ENCODE peak calls at places on chromosomes 7 and 10, in ten cellular contexts. One of them, this sample, is unnamed.

GRCh38 chr7:129635300-129636029 is 23.9 kb downstream of the NRF1 start:
- DNase-seq in dorsolateral prefrontal cortex: peak
- DNase-seq in body of pancreas: peak
- DNase-seq in A549: peak
- DNase-seq in IMR-90: peak
- DNase-seq in esophagus squamous epithelium: no peak
- DNase-seq in RWPE1: peak
- DNase-seq in PC-3: peak
- DNase-seq in A673: peak
- DNase-seq in coronary artery: no peak
- DNase-seq in this sample: peak

GRCh38 chr7:151136515-151136908 is 31.0 kb downstream of the GBX1 start:
- DNase-seq in dorsolateral prefrontal cortex: no peak
- DNase-seq in body of pancreas: no peak
- DNase-seq in A549: no peak
- DNase-seq in IMR-90: no peak
- DNase-seq in esophagus squamous epithelium: no peak
- DNase-seq in RWPE1: no peak
- DNase-seq in PC-3: no peak
- DNase-seq in A673: no peak
- DNase-seq in coronary artery: no peak
- DNase-seq in this sample: no peak

GRCh38 chr10:1208376-1209311 is 152.5 kb downstream of the WDR37 start:
- DNase-seq in dorsolateral prefrontal cortex: no peak
- DNase-seq in body of pancreas: no peak
- DNase-seq in A549: no peak
- DNase-seq in IMR-90: no peak
- DNase-seq in esophagus squamous epithelium: no peak
- DNase-seq in RWPE1: no peak
- DNase-seq in PC-3: no peak
- DNase-seq in A673: no peak
- DNase-seq in coronary artery: no peak
- DNase-seq in this sample: no peak

GRCh38 chr10:113381906-113382562 is 170.8 kb upstream of the HABP2 start:
- DNase-seq in dorsolateral prefrontal cortex: no peak
- DNase-seq in body of pancreas: no peak
- DNase-seq in A549: no peak
- DNase-seq in IMR-90: peak
- DNase-seq in esophagus squamous epithelium: no peak
- DNase-seq in RWPE1: no peak
- DNase-seq in PC-3: peak
- DNase-seq in A673: peak
- DNase-seq in coronary artery: no peak
- DNase-seq in this sample: no peak

GRCh38 chr7:25854608-25855497 is 297.1 kb upstream of the NFE2L3 start:
- DNase-seq in dorsolateral prefrontal cortex: no peak
- DNase-seq in body of pancreas: peak
- DNase-seq in A549: peak
- DNase-seq in IMR-90: peak
- DNase-seq in esophagus squamous epithelium: no peak
- DNase-seq in RWPE1: peak
- DNase-seq in PC-3: peak
- DNase-seq in A673: peak
- DNase-seq in coronary artery: no peak
- DNase-seq in this sample: peak

GRCh38 chr10:84348860-84349259 is 20.5 kb downstream of the CCSER2 start:
- DNase-seq in dorsolateral prefrontal cortex: no peak
- DNase-seq in body of pancreas: no peak
- DNase-seq in A549: no peak
- DNase-seq in IMR-90: peak
- DNase-seq in esophagus squamous epithelium: no peak
- DNase-seq in RWPE1: no peak
- DNase-seq in PC-3: peak
- DNase-seq in A673: no peak
- DNase-seq in coronary artery: no peak
- DNase-seq in this sample: no peak

GRCh38 chr10:112361951-112362770 is 11.8 kb upstream of the ACSL5 start:
- DNase-seq in dorsolateral prefrontal cortex: peak
- DNase-seq in body of pancreas: no peak
- DNase-seq in A549: no peak
- DNase-seq in IMR-90: peak
- DNase-seq in esophagus squamous epithelium: no peak
- DNase-seq in RWPE1: peak
- DNase-seq in PC-3: peak
- DNase-seq in A673: peak
- DNase-seq in coronary artery: peak
- DNase-seq in this sample: no peak

GRCh38 chr7:132723506-132724081 is 147.3 kb upstream of the PLXNA4 start:
- DNase-seq in dorsolateral prefrontal cortex: no peak
- DNase-seq in body of pancreas: no peak
- DNase-seq in A549: no peak
- DNase-seq in IMR-90: no peak
- DNase-seq in esophagus squamous epithelium: no peak
- DNase-seq in RWPE1: no peak
- DNase-seq in PC-3: no peak
- DNase-seq in A673: no peak
- DNase-seq in coronary artery: no peak
- DNase-seq in this sample: no peak

GRCh38 chr10:103659674-103660363 is 166.3 kb downstream of the NEURL1 start:
- DNase-seq in dorsolateral prefrontal cortex: peak
- DNase-seq in body of pancreas: peak
- DNase-seq in A549: no peak
- DNase-seq in IMR-90: peak
- DNase-seq in esophagus squamous epithelium: no peak
- DNase-seq in RWPE1: no peak
- DNase-seq in PC-3: no peak
- DNase-seq in A673: peak
- DNase-seq in coronary artery: peak
- DNase-seq in this sample: no peak

GRCh38 chr10:85105614-85106013 is 777.2 kb downstream of the CCSER2 start:
- DNase-seq in dorsolateral prefrontal cortex: no peak
- DNase-seq in body of pancreas: peak
- DNase-seq in A549: peak
- DNase-seq in IMR-90: no peak
- DNase-seq in esophagus squamous epithelium: no peak
- DNase-seq in RWPE1: no peak
- DNase-seq in PC-3: no peak
- DNase-seq in A673: no peak
- DNase-seq in coronary artery: no peak
- DNase-seq in this sample: no peak

GRCh38 chr10:1824928-1825327 is 87.6 kb upstream of the ADARB2 start:
- DNase-seq in dorsolateral prefrontal cortex: no peak
- DNase-seq in body of pancreas: no peak
- DNase-seq in A549: no peak
- DNase-seq in IMR-90: no peak
- DNase-seq in esophagus squamous epithelium: no peak
- DNase-seq in RWPE1: no peak
- DNase-seq in PC-3: no peak
- DNase-seq in A673: no peak
- DNase-seq in coronary artery: no peak
- DNase-seq in this sample: no peak

GRCh38 chr10:127118024-127118423 is 78.4 kb downstream of the INSYN2A start:
- DNase-seq in dorsolateral prefrontal cortex: no peak
- DNase-seq in body of pancreas: no peak
- DNase-seq in A549: no peak
- DNase-seq in IMR-90: no peak
- DNase-seq in esophagus squamous epithelium: no peak
- DNase-seq in RWPE1: no peak
- DNase-seq in PC-3: no peak
- DNase-seq in A673: no peak
- DNase-seq in coronary artery: no peak
- DNase-seq in this sample: no peak

GRCh38 chr7:142542938-142543337 is 206.3 kb upstream of the PRSS1 start:
- DNase-seq in dorsolateral prefrontal cortex: no peak
- DNase-seq in body of pancreas: no peak
- DNase-seq in A549: no peak
- DNase-seq in IMR-90: peak
- DNase-seq in esophagus squamous epithelium: no peak
- DNase-seq in RWPE1: no peak
- DNase-seq in PC-3: no peak
- DNase-seq in A673: no peak
- DNase-seq in coronary artery: no peak
- DNase-seq in this sample: no peak

DNA sequence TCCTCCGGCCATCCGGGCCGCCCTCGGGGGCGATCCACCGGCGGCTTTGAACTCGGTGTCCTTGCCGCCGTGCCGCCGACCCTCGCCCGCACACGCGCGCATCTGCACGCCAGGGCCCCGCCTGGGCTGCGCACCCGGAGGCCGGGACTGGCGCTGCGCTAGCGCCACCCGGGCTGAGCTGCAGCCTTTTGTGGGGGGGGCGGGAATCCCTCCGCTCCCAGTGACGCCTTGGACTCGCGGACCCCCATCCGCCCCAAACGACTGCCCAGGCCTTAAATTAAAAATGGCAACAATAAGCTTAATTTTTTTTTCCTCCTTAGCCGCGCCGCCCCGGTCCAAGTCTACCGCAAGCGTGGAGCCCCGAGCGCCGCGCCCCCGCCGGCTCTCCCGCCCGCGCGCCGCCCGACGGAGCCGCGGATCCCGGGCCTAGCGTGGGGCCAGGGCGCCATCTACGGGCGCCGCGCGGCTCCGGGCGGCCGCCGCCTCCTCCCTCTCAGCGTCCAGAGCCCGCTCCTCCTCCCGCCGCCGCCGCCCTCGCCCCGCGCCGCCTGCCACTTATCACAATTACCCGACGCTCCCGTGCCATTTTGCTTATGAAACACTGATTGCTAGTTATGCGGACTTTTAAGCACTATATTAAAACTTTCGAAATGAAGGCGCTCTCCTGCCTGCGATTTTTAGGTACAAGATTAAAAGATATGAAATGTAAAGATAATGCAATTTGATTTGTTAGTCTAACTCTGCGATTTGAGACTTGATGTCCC is 7.5 kb upstream of the EBF3 start:
- DNase-seq in dorsolateral prefrontal cortex: no peak
- DNase-seq in body of pancreas: peak
- DNase-seq in A549: peak
- DNase-seq in IMR-90: peak
- DNase-seq in esophagus squamous epithelium: no peak
- DNase-seq in RWPE1: peak
- DNase-seq in PC-3: peak
- DNase-seq in A673: peak
- DNase-seq in coronary artery: no peak
- DNase-seq in this sample: peak
- TF ChIP-seq CTCF in dorsolateral prefrontal cortex: no peak
- TF ChIP-seq CTCF in body of pancreas: peak
- TF ChIP-seq CTCF in A549: peak
- TF ChIP-seq CTCF in IMR-90: peak
- TF ChIP-seq CTCF in esophagus squamous epithelium: peak
- TF ChIP-seq CTCF in RWPE1: peak
- TF ChIP-seq CTCF in PC-3: no peak
- TF ChIP-seq CTCF in A673: peak
- TF ChIP-seq CTCF in coronary artery: no peak
- TF ChIP-seq CTCF in this sample: peak

DNA sequence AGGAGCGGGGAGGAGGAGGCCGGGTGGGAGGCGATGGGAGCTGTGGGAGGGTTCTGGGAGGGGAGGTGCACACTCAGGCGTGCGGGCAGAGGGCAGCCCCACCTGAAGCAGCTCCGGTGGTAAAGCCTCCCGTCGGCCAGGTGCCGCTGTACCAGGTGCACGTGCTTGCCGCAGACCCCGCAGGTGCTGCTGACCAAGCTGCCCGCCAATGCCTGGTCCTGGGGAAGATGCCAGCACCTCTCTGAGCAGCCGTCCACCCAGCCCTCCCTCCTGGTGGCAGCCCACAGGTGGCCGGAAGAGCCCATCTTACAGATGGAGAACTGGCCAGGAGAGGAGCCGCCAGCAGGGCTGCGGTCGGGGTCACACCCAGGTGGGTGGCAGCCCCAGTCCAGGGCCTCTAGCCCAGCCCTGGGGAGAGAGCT is 12.6 kb downstream of the MICALL2 start:
- DNase-seq in dorsolateral prefrontal cortex: no peak
- DNase-seq in body of pancreas: no peak
- DNase-seq in A549: peak
- DNase-seq in IMR-90: no peak
- DNase-seq in esophagus squamous epithelium: no peak
- DNase-seq in RWPE1: no peak
- DNase-seq in PC-3: no peak
- DNase-seq in A673: no peak
- DNase-seq in coronary artery: no peak
- DNase-seq in this sample: no peak
- H3K27ac ChIP-seq in dorsolateral prefrontal cortex: peak
- H3K27ac ChIP-seq in body of pancreas: no peak
- H3K27ac ChIP-seq in A549: peak
- H3K27ac ChIP-seq in IMR-90: no peak
- H3K27ac ChIP-seq in esophagus squamous epithelium: peak
- H3K27ac ChIP-seq in RWPE1: peak
- H3K27ac ChIP-seq in PC-3: no peak
- H3K27ac ChIP-seq in A673: no peak
- H3K27ac ChIP-seq in coronary artery: peak
- H3K27ac ChIP-seq in this sample: no peak

GRCh38 chr7:106681815-106682495 is 21.0 kb upstream of the CCDC71L start:
- DNase-seq in dorsolateral prefrontal cortex: no peak
- DNase-seq in body of pancreas: no peak
- DNase-seq in A549: peak
- DNase-seq in IMR-90: peak
- DNase-seq in esophagus squamous epithelium: no peak
- DNase-seq in RWPE1: peak
- DNase-seq in PC-3: peak
- DNase-seq in A673: no peak
- DNase-seq in coronary artery: no peak
- DNase-seq in this sample: no peak
- TF ChIP-seq CTCF in dorsolateral prefrontal cortex: no peak
- TF ChIP-seq CTCF in body of pancreas: no peak
- TF ChIP-seq CTCF in A549: no peak
- TF ChIP-seq CTCF in IMR-90: no peak
- TF ChIP-seq CTCF in esophagus squamous epithelium: no peak
- TF ChIP-seq CTCF in RWPE1: no peak
- TF ChIP-seq CTCF in PC-3: no peak
- TF ChIP-seq CTCF in A673: no peak
- TF ChIP-seq CTCF in coronary artery: no peak
- TF ChIP-seq CTCF in this sample: no peak

DNA sequence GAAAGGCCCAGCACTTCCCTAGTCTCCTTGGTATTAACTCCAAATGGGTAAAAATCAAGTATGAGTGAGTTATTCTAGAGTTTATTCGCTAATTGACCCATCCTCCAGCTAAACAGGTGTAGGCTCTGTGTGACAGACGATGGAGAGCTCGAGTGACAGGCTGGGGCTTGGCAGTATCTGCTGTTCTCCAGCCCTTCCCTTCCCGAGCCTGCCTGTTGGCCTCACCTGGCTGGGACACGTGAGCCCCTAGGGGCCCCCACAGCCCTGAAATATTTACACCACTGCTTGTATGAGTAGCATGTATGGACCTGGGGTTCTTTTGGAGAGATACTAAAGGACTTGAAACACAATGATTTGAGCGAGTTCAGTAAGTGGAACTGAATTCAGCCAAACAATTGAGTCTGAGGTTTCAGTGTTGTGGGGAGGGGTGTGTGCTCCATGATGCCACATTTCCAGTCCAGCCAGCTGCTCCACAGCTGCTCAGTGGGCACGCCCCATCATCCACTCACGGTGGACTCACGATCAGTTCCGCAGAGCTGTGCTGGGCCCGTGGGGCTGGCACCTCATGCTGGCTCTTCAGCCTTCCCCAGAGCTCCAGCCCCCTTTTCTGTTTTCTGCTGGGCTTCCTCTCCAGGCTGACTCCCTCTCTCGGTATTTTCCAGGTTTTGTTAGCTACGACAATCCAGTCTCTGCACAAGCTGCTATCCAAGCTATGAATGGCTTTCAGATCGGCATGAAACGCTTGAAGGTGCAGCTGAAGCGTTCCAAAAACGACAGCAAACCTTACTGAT is 283.0 kb downstream of the USP6NL start:
- DNase-seq in dorsolateral prefrontal cortex: no peak
- DNase-seq in body of pancreas: no peak
- DNase-seq in A549: no peak
- DNase-seq in IMR-90: no peak
- DNase-seq in esophagus squamous epithelium: no peak
- DNase-seq in RWPE1: no peak
- DNase-seq in PC-3: no peak
- DNase-seq in A673: no peak
- DNase-seq in coronary artery: no peak
- DNase-seq in this sample: no peak
- H3K27ac ChIP-seq in dorsolateral prefrontal cortex: peak
- H3K27ac ChIP-seq in body of pancreas: no peak
- H3K27ac ChIP-seq in A549: no peak
- H3K27ac ChIP-seq in IMR-90: no peak
- H3K27ac ChIP-seq in esophagus squamous epithelium: peak
- H3K27ac ChIP-seq in RWPE1: no peak
- H3K27ac ChIP-seq in PC-3: no peak
- H3K27ac ChIP-seq in A673: no peak
- H3K27ac ChIP-seq in coronary artery: peak
- H3K27ac ChIP-seq in this sample: peak